ENCODE peak calls at places on chromosomes 16 and 17, in nine cellular contexts. U is adipocyte, X is T follicular helper cell, E is Calu3, M is PC-9, V is ACHN, T is fibroblast of lung, H is stomach, R is HS-5. W is an unnamed sample.

GRCh38 chr16:1884155-1884760 is 12.3 kb upstream of the MEIOB start:
- DNase-seq in H (no peak), E (peak; percentile 56), R (no peak), M (no peak), T (no peak), V (peak; percentile 28), X (no peak), U (peak; percentile 15), W (no peak)

GRCh38 chr17:27630607-27631408 is at the start of gene LGALS9:
- DNase-seq in T (peak; percentile 56), V (no peak), H (peak; percentile 75), M (peak; percentile 62), X (no peak), U (no peak), E (peak; percentile 49), R (no peak), W (no peak)

GRCh38 chr17:41481051-41481450 is at the start of gene KRT35:
- DNase-seq in R (no peak), E (no peak), M (no peak), X (no peak), T (no peak), H (no peak), V (no peak), U (no peak), W (no peak)

GRCh38 chr17:31580331-31581021 is 189.0 kb downstream of the RAB11FIP4 start:
- DNase-seq in V (peak; percentile 58), U (peak; percentile 85), H (peak; percentile 44), X (no peak), T (peak; percentile 85), M (no peak), R (no peak), E (peak; percentile 74), W (no peak)

GRCh38 chr17:55632893-55633292 is 89.8 kb downstream of the TMEM100 start:
- DNase-seq in M (no peak), U (no peak), E (no peak), V (no peak), R (no peak), X (no peak), T (peak; percentile 44), H (no peak), W (no peak)

GRCh38 chr17:44071772-44072171 is 1.2 kb downstream of the G6PC3 start:
- DNase-seq in R (no peak), M (peak; percentile 51), H (no peak), U (peak; percentile 33), T (peak; percentile 15), X (no peak), V (no peak), E (no peak), W (no peak)

GRCh38 chr16:55077231-55077630 is 146.6 kb downstream of the IRX5 start:
- DNase-seq in E (no peak), V (no peak), M (no peak), U (peak; percentile 22), R (no peak), H (no peak), X (no peak), T (no peak), W (no peak)

GRCh38 chr17:9195961-9196668 is 174.8 kb downstream of the NTN1 start:
- DNase-seq in V (no peak), M (peak; percentile 83), E (peak; percentile 17), R (no peak), T (no peak), X (no peak), H (no peak), U (no peak), W (no peak)

GRCh38 chr16:17312100-17312732 is 158.5 kb downstream of the XYLT1 start:
- DNase-seq in U (no peak), V (no peak), H (peak; percentile 70), M (peak; percentile 53), R (no peak), T (peak; percentile 47), E (peak; percentile 90), X (no peak), W (no peak)

GRCh38 chr16:74226361-74226979 is 70.1 kb upstream of the PSMD7 start:
- DNase-seq in U (peak; percentile 57), M (no peak), T (peak; percentile 5), H (no peak), R (peak; percentile 14), X (no peak), E (no peak), V (peak; percentile 14), W (no peak)

GRCh38 chr16:24409045-24409444 is 130.3 kb upstream of the RBBP6 start:
- DNase-seq in R (no peak), E (peak; percentile 12), U (no peak), M (no peak), V (peak; percentile 20), T (no peak), X (no peak), H (no peak), W (no peak)

GRCh38 chr16:86029131-86029741 is 130.3 kb downstream of the IRF8 start:
- DNase-seq in X (no peak), M (no peak), R (no peak), T (peak; percentile 63), U (peak; percentile 36), V (no peak), E (peak; percentile 34), H (peak; percentile 49), W (no peak)

GRCh38 chr17:77875051-77875780 is 83.3 kb upstream of the TNRC6C start:
- DNase-seq in M (no peak), V (peak; percentile 85), U (peak; percentile 92), X (no peak), T (peak; percentile 95), H (no peak), R (no peak), E (no peak), W (no peak)

GRCh38 chr16:72928089-72928981 is 119.6 kb downstream of the ZFHX3 start:
- DNase-seq in R (no peak), V (no peak), E (peak; percentile 26), M (no peak), H (no peak), U (no peak), T (no peak), X (no peak), W (no peak)

GRCh38 chr17:77211681-77212080 is 70.9 kb downstream of the SEC14L1 start:
- DNase-seq in R (no peak), E (no peak), H (no peak), U (no peak), V (no peak), M (no peak), T (no peak), X (no peak), W (no peak)

W was measured in naive thymus-derived CD8-positive, alpha-beta T cell.